ENCODE peak calls at places on chromosome 5, in four cellular contexts. B is glomerular endothelial cell, Q is thyroid gland, M is nucleus accumbens. I is an unnamed sample.

GRCh38 chr5:177483994-177484901 is 10.8 kb upstream of the DBN1 start:
- DNase-seq in M (no peak), Q (no peak), B (no peak), I (no peak)

GRCh38 chr5:107549567-107549966 is 121.2 kb downstream of the EFNA5 start:
- DNase-seq in Q (no peak), B (no peak), M (no peak), I (no peak)

GRCh38 chr5:34586117-34586885 is 69.8 kb upstream of the RAI14 start:
- DNase-seq in Q (no peak), M (no peak), B (peak), I (no peak)

GRCh38 chr5:62306494-62307363 is 723 bp downstream of the KIF2A start:
- DNase-seq in Q (peak), B (no peak), M (peak), I (peak)

GRCh38 chr5:168651654-168652053 is 72.5 kb upstream of the PANK3 start:
- DNase-seq in B (no peak), Q (no peak), M (no peak), I (no peak)

GRCh38 chr5:55517804-55518203 is 17.0 kb downstream of the PLPP1 start:
- DNase-seq in B (no peak), M (no peak), Q (no peak), I (no peak)

GRCh38 chr5:62647241-62647640 is 68.6 kb downstream of the LRRC70 start:
- DNase-seq in M (no peak), B (no peak), Q (no peak), I (no peak)

GRCh38 chr5:124199902-124200301 is 546.5 kb downstream of the ZNF608 start:
- DNase-seq in B (no peak), Q (no peak), M (no peak), I (no peak)

GRCh38 chr5:181189962-181190710 is 14.9 kb downstream of the TRIM7 start:
- DNase-seq in Q (peak), M (no peak), B (no peak), I (no peak)

GRCh38 chr5:6026766-6027165 is 351.6 kb downstream of the MED10 start:
- DNase-seq in Q (no peak), B (no peak), M (peak), I (no peak)

GRCh38 chr5:35377653-35378052 is 147.4 kb upstream of the PRLR start:
- DNase-seq in M (no peak), Q (no peak), B (no peak), I (no peak)

GRCh38 chr5:89613222-89613956 is 730.4 kb upstream of the MEF2C start:
- DNase-seq in M (no peak), Q (no peak), B (no peak), I (no peak)

GRCh38 chr5:69138796-69139195 is 28.2 kb upstream of the CCNB1 start:
- DNase-seq in Q (no peak), B (no peak), M (no peak), I (no peak)

GRCh38 chr5:142600611-142601360 is 85.1 kb downstream of the FGF1 start:
- DNase-seq in M (no peak), B (no peak), Q (peak), I (no peak)

GRCh38 chr5:131589510-131590348 is 45.3 kb downstream of the RAPGEF6 start:
- DNase-seq in B (peak), M (peak), Q (no peak), I (peak)